ENCODE peak calls at places on chromosomes 13 and 19, in five cellular contexts. P, D, F, X and R are unnamed samples.

GRCh38 chr13:79228972-79229371 is 177.1 kb downstream of the RBM26 start:
- DNase-seq in D (no peak), F (no peak), P (no peak), X (no peak), R (no peak)

GRCh38 chr13:110813646-110814624 is 100.4 kb downstream of the ING1 start:
- DNase-seq in X (no peak), D (peak; percentile 62), F (no peak), P (no peak), R (no peak)

GRCh38 chr13:94121686-94122085 is 357.8 kb downstream of the DCT start:
- DNase-seq in X (no peak), F (no peak), P (no peak), D (no peak), R (no peak)

GRCh38 chr13:112696001-112696868 is 6.4 kb downstream of the ATP11A start:
- DNase-seq in D (no peak), X (no peak), F (no peak), P (no peak), R (no peak)

GRCh38 chr13:35992964-35993363 is 138.2 kb downstream of the DCLK1 start:
- DNase-seq in P (no peak), D (no peak), F (no peak), X (no peak), R (no peak)

GRCh38 chr19:36916991-36917390 is 859 bp downstream of the ZNF568 start:
- DNase-seq in P (no peak), F (no peak), X (no peak), D (no peak), R (no peak)

GRCh38 chr13:108985166-108985565 is 355.8 kb downstream of the MYO16 start:
- DNase-seq in F (no peak), D (no peak), P (no peak), X (no peak), R (no peak)

GRCh38 chr19:36110487-36111199 is at the start of gene OVOL3:
- DNase-seq in X (no peak), D (no peak), F (no peak), P (no peak), R (no peak)

GRCh38 chr13:26813626-26814348 is 53.2 kb upstream of the GPR12 start:
- DNase-seq in X (no peak), D (no peak), F (no peak), P (no peak), R (no peak)

GRCh38 chr19:11322269-11323024 is 17.0 kb downstream of the RAB3D start:
- DNase-seq in P (no peak), D (no peak), F (no peak), X (no peak), R (no peak)
- H3K27ac ChIP-seq in P (no peak overlapping the region), D (no peak overlapping the region), F (no peak overlapping the region), X (peak overlapping the region; percentile 40), R (peak overlapping the region; percentile 82)

GRCh38 chr19:15397782-15398181 is 18.2 kb upstream of the AKAP8 start:
- DNase-seq in P (no peak), F (no peak), D (peak; percentile 32), X (no peak), R (no peak)
- H3K36me3 ChIP-seq in P (peaks cover 23% of the 10 kb centered on the region), F (peaks cover 87% of the 10 kb centered on the region), D (peaks cover 94% of the 10 kb centered on the region), X (no peaks in the 10 kb centered on the region), R (peaks cover 85% of the 10 kb centered on the region)

GRCh38 chr13:95641291-95641811 is 3.2 kb downstream of the DZIP1 start:
- DNase-seq in P (no peak), D (no peak), F (no peak), X (peak; percentile 11), R (no peak)
- H3K4me3 ChIP-seq in P (peak overlapping the region; percentile 52), D (peak overlapping the region; percentile 70), F (no peak overlapping the region), X (peak overlapping the region; percentile 37), R (peak overlapping the region; percentile 78)

GRCh38 chr19:38316477-38317067 is 825 bp upstream of the YIF1B start:
- DNase-seq in P (no peak), F (no peak), D (no peak), X (no peak), R (no peak)
- H3K27ac ChIP-seq in P (peak overlapping the region; percentile 58), F (no peak overlapping the region), D (peak overlapping the region; percentile 73), X (peak overlapping the region; percentile 85), R (peak overlapping the region; percentile 93)

GRCh38 chr19:4442846-4443146 is 14.8 kb downstream of the UBXN6 start:
- DNase-seq in F (no peak), X (no peak), P (no peak), D (no peak), R (no peak)
- H3K36me3 ChIP-seq in F (peaks cover 32% of the 10 kb centered on the region), X (no peaks in the 10 kb centered on the region), P (peaks cover 16% of the 10 kb centered on the region), D (peaks cover 51% of the 10 kb centered on the region), R (peaks cover 39% of the 10 kb centered on the region)